ENCODE peak calls at places on chromosomes 2 and 18, in seven cellular contexts. One of them, this sample, is unnamed.

GRCh38 chr18:9804517-9805104 is 81.2 kb upstream of the TXNDC2 start:
- DNase-seq in A549: no peak
- DNase-seq in neural crest cell: no peak
- DNase-seq in NCI-H2171 treated with DMSO at 0.1 percent for 48 hours: no peak
- DNase-seq in AG04450: no peak
- DNase-seq in stimulated activated naive CD8-positive, alpha-beta T cell treated with anti-CD3 and anti-CD28 coated beads, Interleukin-15, Interleukin-2, amounts not matched to agents 100 U/mL and 50 U/mL, for 24 hours: no peak
- DNase-seq in AG20443: no peak
- DNase-seq in this sample: no peak

GRCh38 chr2:95039978-95040377 is 14.5 kb downstream of the MAL start:
- DNase-seq in AG20443: no peak
- DNase-seq in neural crest cell: no peak
- DNase-seq in stimulated activated naive CD8-positive, alpha-beta T cell treated with anti-CD3 and anti-CD28 coated beads, Interleukin-15, Interleukin-2, amounts not matched to agents 100 U/mL and 50 U/mL, for 24 hours: no peak
- DNase-seq in AG04450: no peak
- DNase-seq in A549: no peak
- DNase-seq in NCI-H2171 treated with DMSO at 0.1 percent for 48 hours: no peak
- DNase-seq in this sample: no peak

GRCh38 chr2:226308981-226309380 is 490.6 kb downstream of the IRS1 start:
- DNase-seq in AG04450: peak; percentile 58
- DNase-seq in stimulated activated naive CD8-positive, alpha-beta T cell treated with anti-CD3 and anti-CD28 coated beads, Interleukin-15, Interleukin-2, amounts not matched to agents 100 U/mL and 50 U/mL, for 24 hours: no peak
- DNase-seq in neural crest cell: no peak
- DNase-seq in A549: no peak
- DNase-seq in AG20443: peak; percentile 77
- DNase-seq in NCI-H2171 treated with DMSO at 0.1 percent for 48 hours: no peak
- DNase-seq in this sample: peak; percentile 81

GRCh38 chr2:235458839-235459273 is 35.0 kb upstream of the AGAP1 start:
- DNase-seq in A549: no peak
- DNase-seq in AG20443: no peak
- DNase-seq in stimulated activated naive CD8-positive, alpha-beta T cell treated with anti-CD3 and anti-CD28 coated beads, Interleukin-15, Interleukin-2, amounts not matched to agents 100 U/mL and 50 U/mL, for 24 hours: no peak
- DNase-seq in NCI-H2171 treated with DMSO at 0.1 percent for 48 hours: peak; percentile 1
- DNase-seq in AG04450: no peak
- DNase-seq in neural crest cell: no peak
- DNase-seq in this sample: no peak

GRCh38 chr18:48573632-48574293 is 34.9 kb downstream of the CTIF start:
- DNase-seq in neural crest cell: no peak
- DNase-seq in stimulated activated naive CD8-positive, alpha-beta T cell treated with anti-CD3 and anti-CD28 coated beads, Interleukin-15, Interleukin-2, amounts not matched to agents 100 U/mL and 50 U/mL, for 24 hours: no peak
- DNase-seq in A549: no peak
- DNase-seq in AG04450: no peak
- DNase-seq in AG20443: no peak
- DNase-seq in NCI-H2171 treated with DMSO at 0.1 percent for 48 hours: no peak
- DNase-seq in this sample: no peak

GRCh38 chr18:48913201-48913600 is 37.6 kb downstream of the SMAD7 start:
- DNase-seq in neural crest cell: no peak
- DNase-seq in NCI-H2171 treated with DMSO at 0.1 percent for 48 hours: no peak
- DNase-seq in A549: no peak
- DNase-seq in AG20443: no peak
- DNase-seq in AG04450: no peak
- DNase-seq in stimulated activated naive CD8-positive, alpha-beta T cell treated with anti-CD3 and anti-CD28 coated beads, Interleukin-15, Interleukin-2, amounts not matched to agents 100 U/mL and 50 U/mL, for 24 hours: peak; percentile 47
- DNase-seq in this sample: no peak

GRCh38 chr2:65137197-65137780 is 7.4 kb upstream of the RAB1A start:
- DNase-seq in neural crest cell: no peak
- DNase-seq in NCI-H2171 treated with DMSO at 0.1 percent for 48 hours: no peak
- DNase-seq in AG20443: no peak
- DNase-seq in stimulated activated naive CD8-positive, alpha-beta T cell treated with anti-CD3 and anti-CD28 coated beads, Interleukin-15, Interleukin-2, amounts not matched to agents 100 U/mL and 50 U/mL, for 24 hours: no peak
- DNase-seq in A549: no peak
- DNase-seq in AG04450: no peak
- DNase-seq in this sample: no peak

GRCh38 chr2:98822301-98823164 is 91.6 kb upstream of the MGAT4A start:
- DNase-seq in neural crest cell: peak; percentile 59
- DNase-seq in AG20443: peak; percentile 51
- DNase-seq in stimulated activated naive CD8-positive, alpha-beta T cell treated with anti-CD3 and anti-CD28 coated beads, Interleukin-15, Interleukin-2, amounts not matched to agents 100 U/mL and 50 U/mL, for 24 hours: peak; percentile 75
- DNase-seq in AG04450: no peak
- DNase-seq in A549: no peak
- DNase-seq in NCI-H2171 treated with DMSO at 0.1 percent for 48 hours: no peak
- DNase-seq in this sample: no peak

GRCh38 chr18:10497350-10497749 is 28.5 kb upstream of the NAPG start:
- DNase-seq in neural crest cell: no peak
- DNase-seq in A549: no peak
- DNase-seq in NCI-H2171 treated with DMSO at 0.1 percent for 48 hours: no peak
- DNase-seq in AG04450: no peak
- DNase-seq in AG20443: peak; percentile 39
- DNase-seq in stimulated activated naive CD8-positive, alpha-beta T cell treated with anti-CD3 and anti-CD28 coated beads, Interleukin-15, Interleukin-2, amounts not matched to agents 100 U/mL and 50 U/mL, for 24 hours: no peak
- DNase-seq in this sample: peak; percentile 63

GRCh38 chr2:67318966-67319590 is 78.1 kb upstream of the ETAA1 start:
- DNase-seq in stimulated activated naive CD8-positive, alpha-beta T cell treated with anti-CD3 and anti-CD28 coated beads, Interleukin-15, Interleukin-2, amounts not matched to agents 100 U/mL and 50 U/mL, for 24 hours: no peak
- DNase-seq in A549: no peak
- DNase-seq in AG04450: no peak
- DNase-seq in AG20443: no peak
- DNase-seq in neural crest cell: no peak
- DNase-seq in NCI-H2171 treated with DMSO at 0.1 percent for 48 hours: peak; percentile 40
- DNase-seq in this sample: no peak

GRCh38 chr2:75311993-75312392 is 112.7 kb upstream of the TACR1 start:
- DNase-seq in AG20443: no peak
- DNase-seq in AG04450: no peak
- DNase-seq in stimulated activated naive CD8-positive, alpha-beta T cell treated with anti-CD3 and anti-CD28 coated beads, Interleukin-15, Interleukin-2, amounts not matched to agents 100 U/mL and 50 U/mL, for 24 hours: no peak
- DNase-seq in A549: no peak
- DNase-seq in NCI-H2171 treated with DMSO at 0.1 percent for 48 hours: no peak
- DNase-seq in neural crest cell: no peak
- DNase-seq in this sample: no peak

GRCh38 chr2:186611526-186611925 is 21.7 kb downstream of the ITGAV start:
- DNase-seq in A549: no peak
- DNase-seq in neural crest cell: no peak
- DNase-seq in AG20443: no peak
- DNase-seq in AG04450: no peak
- DNase-seq in NCI-H2171 treated with DMSO at 0.1 percent for 48 hours: no peak
- DNase-seq in stimulated activated naive CD8-positive, alpha-beta T cell treated with anti-CD3 and anti-CD28 coated beads, Interleukin-15, Interleukin-2, amounts not matched to agents 100 U/mL and 50 U/mL, for 24 hours: no peak
- DNase-seq in this sample: no peak

GRCh38 chr18:46343940-46344372 is 239.8 kb downstream of the HAUS1 start:
- DNase-seq in stimulated activated naive CD8-positive, alpha-beta T cell treated with anti-CD3 and anti-CD28 coated beads, Interleukin-15, Interleukin-2, amounts not matched to agents 100 U/mL and 50 U/mL, for 24 hours: peak; percentile 60
- DNase-seq in NCI-H2171 treated with DMSO at 0.1 percent for 48 hours: peak; percentile 68
- DNase-seq in neural crest cell: no peak
- DNase-seq in A549: no peak
- DNase-seq in AG04450: no peak
- DNase-seq in AG20443: no peak
- DNase-seq in this sample: no peak

GRCh38 chr18:79971211-79971952 is 6.9 kb downstream of the HSBP1L1 start:
- DNase-seq in neural crest cell: no peak
- DNase-seq in AG20443: no peak
- DNase-seq in AG04450: no peak
- DNase-seq in stimulated activated naive CD8-positive, alpha-beta T cell treated with anti-CD3 and anti-CD28 coated beads, Interleukin-15, Interleukin-2, amounts not matched to agents 100 U/mL and 50 U/mL, for 24 hours: no peak
- DNase-seq in NCI-H2171 treated with DMSO at 0.1 percent for 48 hours: no peak
- DNase-seq in A549: no peak
- DNase-seq in this sample: no peak

GRCh38 chr18:9102391-9103216 is at the start of gene NDUFV2:
- DNase-seq in NCI-H2171 treated with DMSO at 0.1 percent for 48 hours: peak; percentile 91
- DNase-seq in AG04450: peak; percentile 80
- DNase-seq in stimulated activated naive CD8-positive, alpha-beta T cell treated with anti-CD3 and anti-CD28 coated beads, Interleukin-15, Interleukin-2, amounts not matched to agents 100 U/mL and 50 U/mL, for 24 hours: peak; percentile 99
- DNase-seq in A549: peak; percentile 76
- DNase-seq in neural crest cell: peak; percentile 98
- DNase-seq in AG20443: peak; percentile 99
- DNase-seq in this sample: peak; percentile 99

GRCh38 chr2:235049069-235049468 is 97.3 kb downstream of the SH3BP4 start:
- DNase-seq in AG20443: no peak
- DNase-seq in NCI-H2171 treated with DMSO at 0.1 percent for 48 hours: no peak
- DNase-seq in A549: no peak
- DNase-seq in neural crest cell: no peak
- DNase-seq in stimulated activated naive CD8-positive, alpha-beta T cell treated with anti-CD3 and anti-CD28 coated beads, Interleukin-15, Interleukin-2, amounts not matched to agents 100 U/mL and 50 U/mL, for 24 hours: no peak
- DNase-seq in AG04450: no peak
- DNase-seq in this sample: no peak

GRCh38 chr2:23380562-23381065 is 4.4 kb upstream of the KLHL29 start:
- DNase-seq in A549: no peak
- DNase-seq in neural crest cell: no peak
- DNase-seq in AG04450: no peak
- DNase-seq in NCI-H2171 treated with DMSO at 0.1 percent for 48 hours: peak; percentile 71
- DNase-seq in stimulated activated naive CD8-positive, alpha-beta T cell treated with anti-CD3 and anti-CD28 coated beads, Interleukin-15, Interleukin-2, amounts not matched to agents 100 U/mL and 50 U/mL, for 24 hours: peak; percentile 46
- DNase-seq in AG20443: no peak
- DNase-seq in this sample: no peak

GRCh38 chr2:235766206-235766794 is 272.5 kb downstream of the AGAP1 start:
- DNase-seq in AG20443: peak; percentile 79
- DNase-seq in A549: peak; percentile 65
- DNase-seq in AG04450: peak; percentile 57
- DNase-seq in neural crest cell: peak; percentile 77
- DNase-seq in stimulated activated naive CD8-positive, alpha-beta T cell treated with anti-CD3 and anti-CD28 coated beads, Interleukin-15, Interleukin-2, amounts not matched to agents 100 U/mL and 50 U/mL, for 24 hours: peak; percentile 55
- DNase-seq in NCI-H2171 treated with DMSO at 0.1 percent for 48 hours: peak; percentile 52
- DNase-seq in this sample: peak; percentile 80

GRCh38 chr2:215961981-215962380 is 51.4 kb downstream of the MREG start:
- DNase-seq in NCI-H2171 treated with DMSO at 0.1 percent for 48 hours: no peak
- DNase-seq in AG20443: no peak
- DNase-seq in A549: no peak
- DNase-seq in neural crest cell: no peak
- DNase-seq in AG04450: no peak
- DNase-seq in stimulated activated naive CD8-positive, alpha-beta T cell treated with anti-CD3 and anti-CD28 coated beads, Interleukin-15, Interleukin-2, amounts not matched to agents 100 U/mL and 50 U/mL, for 24 hours: no peak
- DNase-seq in this sample: no peak

This sample was measured in AG08395.